ENCODE peak calls at places on chromosomes 5 and 9, in six cellular contexts. One of them, this sample, is unnamed.
A peak's percentile ranks its signal among the peaks of the same experiment; 100 is the strongest.

GRCh38 chr9:135224921-135225541 is 137.6 kb downstream of the OLFM1 start:
- DNase-seq in endodermal cell: no peak
- DNase-seq in mucosa of descending colon: peak; percentile 43
- DNase-seq in fibroblast of lung: no peak
- DNase-seq in brain microvascular endothelial cell: no peak
- DNase-seq in neural progenitor cell: peak; percentile 77
- DNase-seq in this sample: no peak

GRCh38 chr5:27814211-27814610 is 775.8 kb upstream of the CDH9 start:
- DNase-seq in brain microvascular endothelial cell: no peak
- DNase-seq in fibroblast of lung: no peak
- DNase-seq in mucosa of descending colon: no peak
- DNase-seq in neural progenitor cell: no peak
- DNase-seq in endodermal cell: no peak
- DNase-seq in this sample: no peak

GRCh38 chr9:122922713-122923112 is 8.6 kb downstream of the ZBTB26 start:
- DNase-seq in endodermal cell: no peak
- DNase-seq in mucosa of descending colon: no peak
- DNase-seq in brain microvascular endothelial cell: no peak
- DNase-seq in fibroblast of lung: no peak
- DNase-seq in neural progenitor cell: no peak
- DNase-seq in this sample: no peak

GRCh38 chr5:148760945-148761638 is 65.3 kb upstream of the ADRB2 start:
- DNase-seq in brain microvascular endothelial cell: no peak
- DNase-seq in endodermal cell: no peak
- DNase-seq in fibroblast of lung: no peak
- DNase-seq in neural progenitor cell: no peak
- DNase-seq in mucosa of descending colon: no peak
- DNase-seq in this sample: no peak

GRCh38 chr9:82513242-82513750 is 524.7 kb downstream of the SPATA31D1 start:
- DNase-seq in fibroblast of lung: peak; percentile 74
- DNase-seq in neural progenitor cell: no peak
- DNase-seq in brain microvascular endothelial cell: peak; percentile 11
- DNase-seq in mucosa of descending colon: no peak
- DNase-seq in endodermal cell: no peak
- DNase-seq in this sample: peak; percentile 41

GRCh38 chr5:77486344-77486962 is 5.7 kb downstream of the WDR41 start:
- DNase-seq in endodermal cell: no peak
- DNase-seq in brain microvascular endothelial cell: no peak
- DNase-seq in mucosa of descending colon: no peak
- DNase-seq in fibroblast of lung: peak; percentile 80
- DNase-seq in neural progenitor cell: no peak
- DNase-seq in this sample: no peak

GRCh38 chr9:98248737-98249474 is 6.5 kb downstream of the TBC1D2 start:
- DNase-seq in neural progenitor cell: no peak
- DNase-seq in endodermal cell: no peak
- DNase-seq in fibroblast of lung: peak; percentile 95
- DNase-seq in mucosa of descending colon: peak; percentile 91
- DNase-seq in brain microvascular endothelial cell: peak; percentile 92
- DNase-seq in this sample: peak; percentile 97

GRCh38 chr9:127263664-127264063 is 910 bp upstream of the GARNL3 start:
- DNase-seq in brain microvascular endothelial cell: no peak
- DNase-seq in mucosa of descending colon: no peak
- DNase-seq in endodermal cell: no peak
- DNase-seq in fibroblast of lung: peak; percentile 38
- DNase-seq in neural progenitor cell: no peak
- DNase-seq in this sample: peak; percentile 13

GRCh38 chr5:171931163-171931562 is 75.3 kb downstream of the FBXW11 start:
- DNase-seq in neural progenitor cell: no peak
- DNase-seq in fibroblast of lung: no peak
- DNase-seq in endodermal cell: no peak
- DNase-seq in mucosa of descending colon: no peak
- DNase-seq in brain microvascular endothelial cell: no peak
- DNase-seq in this sample: no peak

GRCh38 chr9:15205632-15206243 is 101.3 kb downstream of the TTC39B start:
- DNase-seq in fibroblast of lung: peak; percentile 38
- DNase-seq in neural progenitor cell: no peak
- DNase-seq in endodermal cell: no peak
- DNase-seq in brain microvascular endothelial cell: peak; percentile 39
- DNase-seq in mucosa of descending colon: no peak
- DNase-seq in this sample: peak; percentile 20

GRCh38 chr5:102638912-102639652 is 116.0 kb upstream of the PAM start:
- DNase-seq in endodermal cell: no peak
- DNase-seq in neural progenitor cell: no peak
- DNase-seq in brain microvascular endothelial cell: no peak
- DNase-seq in mucosa of descending colon: no peak
- DNase-seq in fibroblast of lung: no peak
- DNase-seq in this sample: no peak

GRCh38 chr5:181153814-181154213 is 6.4 kb downstream of the OR2V2 start:
- DNase-seq in mucosa of descending colon: no peak
- DNase-seq in endodermal cell: no peak
- DNase-seq in neural progenitor cell: no peak
- DNase-seq in fibroblast of lung: no peak
- DNase-seq in brain microvascular endothelial cell: no peak
- DNase-seq in this sample: no peak

GRCh38 chr5:147554285-147554817 is 44.5 kb upstream of the DPYSL3 start:
- DNase-seq in mucosa of descending colon: no peak
- DNase-seq in brain microvascular endothelial cell: peak; percentile 62
- DNase-seq in neural progenitor cell: no peak
- DNase-seq in endodermal cell: no peak
- DNase-seq in fibroblast of lung: peak; percentile 76
- DNase-seq in this sample: peak; percentile 90

GRCh38 chr5:90747693-90748092 is 189.1 kb downstream of the ADGRV1 start:
- DNase-seq in mucosa of descending colon: no peak
- DNase-seq in neural progenitor cell: peak; percentile 63
- DNase-seq in fibroblast of lung: no peak
- DNase-seq in endodermal cell: no peak
- DNase-seq in brain microvascular endothelial cell: no peak
- DNase-seq in this sample: no peak

GRCh38 chr5:2205596-2205995 is 322.9 kb upstream of the IRX4 start:
- DNase-seq in brain microvascular endothelial cell: no peak
- DNase-seq in mucosa of descending colon: no peak
- DNase-seq in endodermal cell: no peak
- DNase-seq in fibroblast of lung: no peak
- DNase-seq in neural progenitor cell: no peak
- DNase-seq in this sample: no peak

GRCh38 chr5:95743877-95744276 is 12.7 kb downstream of the RHOBTB3 start:
- DNase-seq in fibroblast of lung: no peak
- DNase-seq in endodermal cell: no peak
- DNase-seq in brain microvascular endothelial cell: no peak
- DNase-seq in mucosa of descending colon: no peak
- DNase-seq in neural progenitor cell: no peak
- DNase-seq in this sample: no peak

GRCh38 chr5:17154211-17154996 is 63.0 kb upstream of the BASP1 start:
- DNase-seq in brain microvascular endothelial cell: peak; percentile 69
- DNase-seq in endodermal cell: peak; percentile 77
- DNase-seq in mucosa of descending colon: no peak
- DNase-seq in neural progenitor cell: peak; percentile 37
- DNase-seq in fibroblast of lung: peak; percentile 20
- DNase-seq in this sample: peak; percentile 66

GRCh38 chr9:115524467-115525059 is 406.6 kb upstream of the TNC start:
- DNase-seq in endodermal cell: peak; percentile 72
- DNase-seq in brain microvascular endothelial cell: peak; percentile 71
- DNase-seq in neural progenitor cell: peak; percentile 75
- DNase-seq in mucosa of descending colon: no peak
- DNase-seq in fibroblast of lung: peak; percentile 80
- DNase-seq in this sample: peak; percentile 76

GRCh38 chr9:121652037-121652837 is 803 bp downstream of the DAB2IP start:
- DNase-seq in neural progenitor cell: peak; percentile 61
- DNase-seq in brain microvascular endothelial cell: no peak
- DNase-seq in endodermal cell: peak; percentile 81
- DNase-seq in mucosa of descending colon: peak; percentile 59
- DNase-seq in fibroblast of lung: no peak
- DNase-seq in this sample: no peak

GRCh38 chr9:134403682-134404301 is 77.5 kb downstream of the RXRA start:
- DNase-seq in endodermal cell: no peak
- DNase-seq in fibroblast of lung: peak; percentile 90
- DNase-seq in brain microvascular endothelial cell: peak; percentile 52
- DNase-seq in mucosa of descending colon: peak; percentile 82
- DNase-seq in neural progenitor cell: no peak
- DNase-seq in this sample: peak; percentile 85

GRCh38 chr9:8261737-8262136 is 462.2 kb upstream of the DMAC1 start:
- DNase-seq in endodermal cell: no peak
- DNase-seq in neural progenitor cell: no peak
- DNase-seq in mucosa of descending colon: no peak
- DNase-seq in brain microvascular endothelial cell: no peak
- DNase-seq in fibroblast of lung: no peak
- DNase-seq in this sample: no peak

GRCh38 chr5:141182248-141182647 is at the start of gene PCDHB16:
- DNase-seq in endodermal cell: peak; percentile 90
- DNase-seq in neural progenitor cell: peak; percentile 79
- DNase-seq in mucosa of descending colon: no peak
- DNase-seq in brain microvascular endothelial cell: no peak
- DNase-seq in fibroblast of lung: peak; percentile 5
- DNase-seq in this sample: peak; percentile 16

GRCh38 chr5:32785639-32786216 is 74.6 kb downstream of the NPR3 start:
- DNase-seq in neural progenitor cell: no peak
- DNase-seq in endodermal cell: no peak
- DNase-seq in fibroblast of lung: peak; percentile 93
- DNase-seq in mucosa of descending colon: no peak
- DNase-seq in brain microvascular endothelial cell: peak; percentile 62
- DNase-seq in this sample: peak; percentile 66

GRCh38 chr9:134965421-134965820 is 47.7 kb upstream of the FCN1 start:
- DNase-seq in brain microvascular endothelial cell: no peak
- DNase-seq in endodermal cell: peak; percentile 10
- DNase-seq in fibroblast of lung: no peak
- DNase-seq in mucosa of descending colon: no peak
- DNase-seq in neural progenitor cell: no peak
- DNase-seq in this sample: no peak

DNA sequence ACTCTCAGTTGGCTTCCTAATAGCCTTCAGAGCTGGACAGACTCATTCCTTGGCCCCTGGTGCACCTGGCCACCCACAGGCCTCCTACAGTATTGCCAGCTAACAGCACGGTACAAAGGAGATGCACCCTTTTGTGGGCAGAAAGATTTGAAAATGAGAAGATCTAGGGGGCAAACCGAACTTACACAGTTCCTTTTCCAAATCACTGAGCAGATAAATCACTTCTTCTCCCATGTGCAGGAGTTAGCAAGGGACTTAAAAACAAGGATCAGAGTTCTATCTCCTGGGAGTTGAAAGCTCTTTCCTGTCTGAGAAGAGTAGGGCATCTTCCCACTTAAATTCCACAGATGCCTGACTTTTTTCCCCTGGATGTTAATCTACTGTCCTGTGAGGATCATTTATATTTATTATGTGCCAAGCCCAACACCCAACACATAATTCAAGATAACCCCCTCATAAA is 207.4 kb upstream of the DAPK1 start:
- DNase-seq in mucosa of descending colon: no peak
- DNase-seq in brain microvascular endothelial cell: peak; percentile 47
- DNase-seq in endodermal cell: peak; percentile 60
- DNase-seq in neural progenitor cell: peak; percentile 13
- DNase-seq in fibroblast of lung: no peak
- DNase-seq in this sample: peak; percentile 66
- TF ChIP-seq CTCF in mucosa of descending colon: no peak
- TF ChIP-seq CTCF in brain microvascular endothelial cell: peak; percentile 71
- TF ChIP-seq CTCF in endodermal cell: peak; percentile 72
- TF ChIP-seq CTCF in neural progenitor cell: peak; percentile 35
- TF ChIP-seq CTCF in fibroblast of lung: peak; percentile 7
- TF ChIP-seq CTCF in this sample: peak; percentile 55

DNA sequence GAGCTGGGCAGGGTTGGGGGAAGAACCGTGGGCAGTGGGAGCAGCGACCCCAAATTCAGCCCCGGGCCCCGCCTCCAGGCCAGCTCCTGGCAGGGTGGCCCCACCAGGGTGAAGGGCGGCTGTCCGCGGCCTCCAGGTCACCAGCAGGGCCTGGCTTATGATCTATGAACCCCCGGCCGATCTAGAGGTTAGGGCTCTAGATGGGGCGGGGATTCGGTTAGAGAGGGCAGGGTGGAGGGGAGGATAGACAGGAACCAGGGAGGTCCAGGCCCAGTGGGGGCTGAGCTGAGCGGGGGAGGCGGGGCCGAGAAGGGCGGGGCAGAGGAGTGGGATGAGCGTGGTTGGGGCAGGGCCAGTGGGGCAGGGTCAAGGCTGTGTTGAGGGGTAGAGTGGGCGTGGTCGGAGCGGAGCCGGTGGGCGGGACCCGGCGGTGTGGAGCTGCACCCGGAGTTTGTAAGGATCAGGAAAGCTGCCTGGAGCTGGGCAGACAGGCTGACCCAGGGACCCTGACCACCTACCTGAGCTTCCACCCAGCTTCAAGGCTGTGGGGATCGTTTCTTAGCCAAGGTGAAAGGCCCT is 29.3 kb upstream of the OBP2B start:
- DNase-seq in mucosa of descending colon: peak; percentile 89
- DNase-seq in neural progenitor cell: peak; percentile 81
- DNase-seq in endodermal cell: peak; percentile 100
- DNase-seq in fibroblast of lung: peak; percentile 6
- DNase-seq in brain microvascular endothelial cell: peak; percentile 26
- DNase-seq in this sample: peak; percentile 46
- H3K4me3 ChIP-seq in mucosa of descending colon: no peak overlapping the region
- H3K4me3 ChIP-seq in neural progenitor cell: peak overlapping the region; percentile 14
- H3K4me3 ChIP-seq in endodermal cell: peak overlapping the region; percentile 80
- H3K4me3 ChIP-seq in fibroblast of lung: no peak overlapping the region
- H3K4me3 ChIP-seq in brain microvascular endothelial cell: peak overlapping the region; percentile 37
- H3K4me3 ChIP-seq in this sample: peak overlapping the region; percentile 36

DNA sequence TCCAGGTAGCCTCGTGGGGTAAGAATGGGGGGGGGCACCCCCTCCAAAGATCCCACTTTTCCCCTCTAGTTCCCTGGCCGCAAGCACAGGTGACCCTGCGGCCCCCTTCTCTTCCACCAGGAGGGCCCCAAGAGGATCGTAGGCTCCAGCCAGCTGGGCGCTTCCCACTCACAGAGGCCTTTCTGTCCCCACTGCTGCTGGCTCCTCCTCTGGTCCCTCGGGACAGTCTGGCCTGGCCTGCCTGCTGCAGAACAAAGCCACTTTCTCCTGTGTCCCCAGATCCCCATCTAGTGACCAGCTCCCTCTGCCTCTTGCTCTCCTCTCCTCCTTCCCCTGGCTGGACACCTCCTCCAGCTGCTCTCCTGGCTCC is 534 bp upstream of the SAPCD2 start:
- DNase-seq in endodermal cell: no peak
- DNase-seq in mucosa of descending colon: no peak
- DNase-seq in brain microvascular endothelial cell: no peak
- DNase-seq in neural progenitor cell: no peak
- DNase-seq in fibroblast of lung: no peak
- DNase-seq in this sample: no peak
- TF ChIP-seq CTCF in endodermal cell: peak; percentile 65
- TF ChIP-seq CTCF in mucosa of descending colon: no peak
- TF ChIP-seq CTCF in brain microvascular endothelial cell: peak; percentile 41
- TF ChIP-seq CTCF in neural progenitor cell: peak; percentile 12
- TF ChIP-seq CTCF in fibroblast of lung: peak; percentile 6
- TF ChIP-seq CTCF in this sample: no peak

GRCh38 chr5:150491876-150492275 is 16.1 kb upstream of the NDST1 start:
- DNase-seq in brain microvascular endothelial cell: no peak
- DNase-seq in neural progenitor cell: no peak
- DNase-seq in fibroblast of lung: no peak
- DNase-seq in mucosa of descending colon: no peak
- DNase-seq in endodermal cell: no peak
- DNase-seq in this sample: no peak

GRCh38 chr5:150489358-150490295 is 18.3 kb upstream of the NDST1 start:
- DNase-seq in brain microvascular endothelial cell: peak; percentile 53
- DNase-seq in endodermal cell: peak; percentile 77
- DNase-seq in neural progenitor cell: no peak
- DNase-seq in mucosa of descending colon: no peak
- DNase-seq in fibroblast of lung: peak; percentile 49
- DNase-seq in this sample: no peak

GRCh38 chr5:150490754-150491153 is 17.2 kb upstream of the NDST1 start:
- DNase-seq in endodermal cell: no peak
- DNase-seq in brain microvascular endothelial cell: no peak
- DNase-seq in fibroblast of lung: no peak
- DNase-seq in mucosa of descending colon: no peak
- DNase-seq in neural progenitor cell: no peak
- DNase-seq in this sample: no peak

GRCh38 chr5:150488519-150489357 is 19.2 kb upstream of the NDST1 start:
- DNase-seq in fibroblast of lung: peak; percentile 81
- DNase-seq in endodermal cell: no peak
- DNase-seq in mucosa of descending colon: no peak
- DNase-seq in brain microvascular endothelial cell: no peak
- DNase-seq in neural progenitor cell: no peak
- DNase-seq in this sample: peak; percentile 75

GRCh38 chr5:150490296-150490669 is 17.6 kb upstream of the NDST1 start:
- DNase-seq in fibroblast of lung: no peak
- DNase-seq in mucosa of descending colon: no peak
- DNase-seq in neural progenitor cell: no peak
- DNase-seq in endodermal cell: no peak
- DNase-seq in brain microvascular endothelial cell: no peak
- DNase-seq in this sample: no peak
- H3K4me3 ChIP-seq in fibroblast of lung: no peak overlapping the region
- H3K4me3 ChIP-seq in mucosa of descending colon: no peak overlapping the region
- H3K4me3 ChIP-seq in neural progenitor cell: no peak overlapping the region
- H3K4me3 ChIP-seq in endodermal cell: no peak overlapping the region
- H3K4me3 ChIP-seq in brain microvascular endothelial cell: no peak overlapping the region
- H3K4me3 ChIP-seq in this sample: no peak overlapping the region